ENCODE peak calls at places on chromosomes 2 and 18, in eight cellular contexts. A, W, L, D, R, I, H and U are unnamed samples.

GRCh38 chr2:68716948-68717661 is 17.5 kb upstream of the ARHGAP25 start:
- ATAC-seq in D (no peak), A (no peak), L (no peak), I (no peak), W (no peak), R (no peak), H (peak; percentile 88), U (no peak)

GRCh38 chr18:57931038-57931437 is 113.0 kb upstream of the NEDD4L start:
- ATAC-seq in L (peak; percentile 51), I (no peak), R (peak; percentile 18), W (peak; percentile 65), A (no peak), D (no peak), H (no peak), U (no peak)

GRCh38 chr2:69784228-69784627 is 42.3 kb downstream of the ANXA4 start:
- ATAC-seq in D (no peak), W (no peak), L (no peak), I (no peak), A (no peak), R (no peak), H (no peak), U (no peak)

GRCh38 chr2:205637779-205638503 is 44.4 kb upstream of the NRP2 start:
- ATAC-seq in D (no peak), I (no peak), R (no peak), H (peak; percentile 37), A (no peak), L (no peak), W (no peak), U (no peak)

GRCh38 chr2:237217995-237218621 is 132.4 kb downstream of the COPS8 start:
- ATAC-seq in H (no peak), D (no peak), R (no peak), A (no peak), L (no peak), I (no peak), W (no peak), U (no peak)

GRCh38 chr18:77103181-77103875 is 29.3 kb downstream of the MBP start:
- ATAC-seq in W (no peak), R (no peak), H (no peak), L (no peak), D (no peak), I (peak; percentile 46), A (peak; percentile 48), U (peak; percentile 35)

GRCh38 chr2:199282309-199282708 is 175.4 kb downstream of the SATB2 start:
- ATAC-seq in W (no peak), R (no peak), D (no peak), A (no peak), H (no peak), I (no peak), L (no peak), U (no peak)

GRCh38 chr18:7256959-7257742 is 26.3 kb downstream of the LRRC30 start:
- ATAC-seq in L (no peak), A (peak; percentile 51), D (no peak), W (no peak), H (no peak), R (no peak), I (peak; percentile 51), U (no peak)

GRCh38 chr18:37956902-37957301 is 391.3 kb upstream of the CELF4 start:
- ATAC-seq in I (no peak), A (no peak), H (no peak), L (no peak), D (no peak), W (no peak), R (no peak), U (no peak)

GRCh38 chr2:8324164-8324848 is 357.6 kb upstream of the ID2 start:
- ATAC-seq in D (no peak), W (no peak), R (no peak), I (no peak), A (no peak), H (peak; percentile 69), L (no peak), U (no peak)

GRCh38 chr18:8052237-8052701 is 485.2 kb downstream of the PTPRM start:
- ATAC-seq in I (peak; percentile 69), L (no peak), H (peak; percentile 84), W (peak; percentile 42), A (no peak), D (no peak), R (no peak), U (no peak)

GRCh38 chr2:101752708-101753107 is 55.2 kb downstream of the MAP4K4 start:
- ATAC-seq in R (no peak), D (peak; percentile 67), A (peak; percentile 67), L (no peak), H (no peak), W (peak; percentile 53), I (peak; percentile 81), U (no peak)

GRCh38 chr2:714005-714741 is 37.0 kb upstream of the TMEM18 start:
- ATAC-seq in A (no peak), L (peak; percentile 92), H (peak; percentile 66), D (peak; percentile 43), R (peak; percentile 82), I (peak; percentile 57), W (peak; percentile 99), U (peak; percentile 63)

GRCh38 chr18:48833701-48834394 is 116.9 kb downstream of the SMAD7 start:
- ATAC-seq in W (peak; percentile 50), D (no peak), I (peak; percentile 34), A (no peak), H (peak; percentile 74), L (peak; percentile 94), R (peak; percentile 81), U (no peak)

GRCh38 chr2:60104514-60105501 is 448.6 kb downstream of the BCL11A start:
- ATAC-seq in L (peak; percentile 96), H (peak; percentile 86), R (peak; percentile 91), D (no peak), A (no peak), W (no peak), I (no peak), U (no peak)

GRCh38 chr2:69694894-69695849 is 46.8 kb upstream of the ANXA4 start:
- ATAC-seq in H (peak; percentile 59), R (no peak), A (no peak), L (no peak), W (peak; percentile 81), I (no peak), D (no peak), U (peak; percentile 48)

GRCh38 chr18:36544036-36544725 is 246.7 kb downstream of the FHOD3 start:
- ATAC-seq in L (no peak), H (no peak), D (peak; percentile 35), A (peak; percentile 43), W (no peak), R (no peak), I (peak; percentile 44), U (peak; percentile 70)